ENCODE peak calls at places on chromosome 15, in nine cellular contexts. One of them, this sample, is unnamed.

GRCh38 chr15:62894322-62895085 is 148.0 kb upstream of the TPM1 start:
- DNase-seq in hippocampal formation: no peak
- DNase-seq in fibroblast of pulmonary artery: no peak
- DNase-seq in T-helper 2 cell treated with Interferon-gamma antibody and Interleukin-4, amounts not matched to agents 5 μg/mL and 100 μg/mL, for 36 hours: no peak
- DNase-seq in NCI-H2081: no peak
- DNase-seq in endothelial cell of umbilical vein: no peak
- DNase-seq in A549: peak
- DNase-seq in fibroblast of mammary gland: peak
- DNase-seq in astrocyte of the hippocampus: peak
- DNase-seq in this sample: peak

GRCh38 chr15:56371495-56372147 is 6.4 kb downstream of the TEX9 start:
- DNase-seq in hippocampal formation: no peak
- DNase-seq in fibroblast of pulmonary artery: no peak
- DNase-seq in T-helper 2 cell treated with Interferon-gamma antibody and Interleukin-4, amounts not matched to agents 5 μg/mL and 100 μg/mL, for 36 hours: no peak
- DNase-seq in NCI-H2081: no peak
- DNase-seq in endothelial cell of umbilical vein: no peak
- DNase-seq in A549: no peak
- DNase-seq in fibroblast of mammary gland: no peak
- DNase-seq in astrocyte of the hippocampus: no peak
- DNase-seq in this sample: no peak

GRCh38 chr15:37098468-37099320 is 1.7 kb downstream of the MEIS2 start:
- DNase-seq in hippocampal formation: peak
- DNase-seq in fibroblast of pulmonary artery: no peak
- DNase-seq in T-helper 2 cell treated with Interferon-gamma antibody and Interleukin-4, amounts not matched to agents 5 μg/mL and 100 μg/mL, for 36 hours: no peak
- DNase-seq in NCI-H2081: no peak
- DNase-seq in endothelial cell of umbilical vein: peak
- DNase-seq in A549: peak
- DNase-seq in fibroblast of mammary gland: no peak
- DNase-seq in astrocyte of the hippocampus: peak
- DNase-seq in this sample: peak

GRCh38 chr15:76991741-76992645 is 2.9 kb upstream of the PSTPIP1 start:
- DNase-seq in hippocampal formation: no peak
- DNase-seq in fibroblast of pulmonary artery: no peak
- DNase-seq in T-helper 2 cell treated with Interferon-gamma antibody and Interleukin-4, amounts not matched to agents 5 μg/mL and 100 μg/mL, for 36 hours: no peak
- DNase-seq in NCI-H2081: no peak
- DNase-seq in endothelial cell of umbilical vein: no peak
- DNase-seq in A549: no peak
- DNase-seq in fibroblast of mammary gland: no peak
- DNase-seq in astrocyte of the hippocampus: no peak
- DNase-seq in this sample: no peak

GRCh38 chr15:33153548-33153947 is 41.0 kb downstream of the FMN1 start:
- DNase-seq in hippocampal formation: no peak
- DNase-seq in fibroblast of pulmonary artery: no peak
- DNase-seq in T-helper 2 cell treated with Interferon-gamma antibody and Interleukin-4, amounts not matched to agents 5 μg/mL and 100 μg/mL, for 36 hours: no peak
- DNase-seq in NCI-H2081: no peak
- DNase-seq in endothelial cell of umbilical vein: no peak
- DNase-seq in A549: no peak
- DNase-seq in fibroblast of mammary gland: no peak
- DNase-seq in astrocyte of the hippocampus: no peak
- DNase-seq in this sample: no peak

GRCh38 chr15:68795298-68795848 is 25.3 kb downstream of the ANP32A start:
- DNase-seq in hippocampal formation: peak
- DNase-seq in fibroblast of pulmonary artery: peak
- DNase-seq in T-helper 2 cell treated with Interferon-gamma antibody and Interleukin-4, amounts not matched to agents 5 μg/mL and 100 μg/mL, for 36 hours: peak
- DNase-seq in NCI-H2081: peak
- DNase-seq in endothelial cell of umbilical vein: peak
- DNase-seq in A549: no peak
- DNase-seq in fibroblast of mammary gland: peak
- DNase-seq in astrocyte of the hippocampus: peak
- DNase-seq in this sample: no peak

GRCh38 chr15:83066034-83066760 is 855 bp downstream of the BTBD1 start:
- DNase-seq in hippocampal formation: no peak
- DNase-seq in fibroblast of pulmonary artery: no peak
- DNase-seq in T-helper 2 cell treated with Interferon-gamma antibody and Interleukin-4, amounts not matched to agents 5 μg/mL and 100 μg/mL, for 36 hours: no peak
- DNase-seq in NCI-H2081: no peak
- DNase-seq in endothelial cell of umbilical vein: peak
- DNase-seq in A549: no peak
- DNase-seq in fibroblast of mammary gland: no peak
- DNase-seq in astrocyte of the hippocampus: no peak
- DNase-seq in this sample: no peak

GRCh38 chr15:82132742-82133141 is 86.9 kb upstream of the MEX3B start:
- DNase-seq in hippocampal formation: no peak
- DNase-seq in fibroblast of pulmonary artery: peak
- DNase-seq in T-helper 2 cell treated with Interferon-gamma antibody and Interleukin-4, amounts not matched to agents 5 μg/mL and 100 μg/mL, for 36 hours: no peak
- DNase-seq in NCI-H2081: no peak
- DNase-seq in endothelial cell of umbilical vein: no peak
- DNase-seq in A549: peak
- DNase-seq in fibroblast of mammary gland: peak
- DNase-seq in astrocyte of the hippocampus: peak
- DNase-seq in this sample: peak

GRCh38 chr15:91116379-91117067 is 16.5 kb downstream of the SV2B start:
- DNase-seq in hippocampal formation: no peak
- DNase-seq in fibroblast of pulmonary artery: peak
- DNase-seq in T-helper 2 cell treated with Interferon-gamma antibody and Interleukin-4, amounts not matched to agents 5 μg/mL and 100 μg/mL, for 36 hours: no peak
- DNase-seq in NCI-H2081: peak
- DNase-seq in endothelial cell of umbilical vein: peak
- DNase-seq in A549: no peak
- DNase-seq in fibroblast of mammary gland: no peak
- DNase-seq in astrocyte of the hippocampus: peak
- DNase-seq in this sample: peak

GRCh38 chr15:101267320-101268104 is 9.8 kb downstream of the SELENOS start:
- DNase-seq in hippocampal formation: peak
- DNase-seq in fibroblast of pulmonary artery: peak
- DNase-seq in T-helper 2 cell treated with Interferon-gamma antibody and Interleukin-4, amounts not matched to agents 5 μg/mL and 100 μg/mL, for 36 hours: no peak
- DNase-seq in NCI-H2081: no peak
- DNase-seq in endothelial cell of umbilical vein: no peak
- DNase-seq in A549: no peak
- DNase-seq in fibroblast of mammary gland: peak
- DNase-seq in astrocyte of the hippocampus: peak
- DNase-seq in this sample: peak

GRCh38 chr15:48507416-48508065 is 138.0 kb downstream of the FBN1 start:
- DNase-seq in hippocampal formation: peak
- DNase-seq in fibroblast of pulmonary artery: peak
- DNase-seq in T-helper 2 cell treated with Interferon-gamma antibody and Interleukin-4, amounts not matched to agents 5 μg/mL and 100 μg/mL, for 36 hours: no peak
- DNase-seq in NCI-H2081: peak
- DNase-seq in endothelial cell of umbilical vein: peak
- DNase-seq in A549: peak
- DNase-seq in fibroblast of mammary gland: peak
- DNase-seq in astrocyte of the hippocampus: peak
- DNase-seq in this sample: peak

GRCh38 chr15:73751896-73752816 is 995 bp downstream of the INSYN1 start:
- DNase-seq in hippocampal formation: no peak
- DNase-seq in fibroblast of pulmonary artery: no peak
- DNase-seq in T-helper 2 cell treated with Interferon-gamma antibody and Interleukin-4, amounts not matched to agents 5 μg/mL and 100 μg/mL, for 36 hours: no peak
- DNase-seq in NCI-H2081: no peak
- DNase-seq in endothelial cell of umbilical vein: no peak
- DNase-seq in A549: no peak
- DNase-seq in fibroblast of mammary gland: no peak
- DNase-seq in astrocyte of the hippocampus: peak
- DNase-seq in this sample: no peak

GRCh38 chr15:81475926-81476325 is 101.9 kb upstream of the TMC3 start:
- DNase-seq in hippocampal formation: no peak
- DNase-seq in fibroblast of pulmonary artery: no peak
- DNase-seq in T-helper 2 cell treated with Interferon-gamma antibody and Interleukin-4, amounts not matched to agents 5 μg/mL and 100 μg/mL, for 36 hours: no peak
- DNase-seq in NCI-H2081: no peak
- DNase-seq in endothelial cell of umbilical vein: no peak
- DNase-seq in A549: no peak
- DNase-seq in fibroblast of mammary gland: no peak
- DNase-seq in astrocyte of the hippocampus: no peak
- DNase-seq in this sample: no peak

GRCh38 chr15:90036806-90037509 is 35.8 kb downstream of the ZNF710 start:
- DNase-seq in hippocampal formation: no peak
- DNase-seq in fibroblast of pulmonary artery: no peak
- DNase-seq in T-helper 2 cell treated with Interferon-gamma antibody and Interleukin-4, amounts not matched to agents 5 μg/mL and 100 μg/mL, for 36 hours: no peak
- DNase-seq in NCI-H2081: no peak
- DNase-seq in endothelial cell of umbilical vein: no peak
- DNase-seq in A549: no peak
- DNase-seq in fibroblast of mammary gland: no peak
- DNase-seq in astrocyte of the hippocampus: no peak
- DNase-seq in this sample: no peak

GRCh38 chr15:73632670-73633058 is 525 bp downstream of the NPTN start:
- DNase-seq in hippocampal formation: no peak
- DNase-seq in fibroblast of pulmonary artery: no peak
- DNase-seq in T-helper 2 cell treated with Interferon-gamma antibody and Interleukin-4, amounts not matched to agents 5 μg/mL and 100 μg/mL, for 36 hours: peak
- DNase-seq in NCI-H2081: no peak
- DNase-seq in endothelial cell of umbilical vein: no peak
- DNase-seq in A549: no peak
- DNase-seq in fibroblast of mammary gland: no peak
- DNase-seq in astrocyte of the hippocampus: peak
- DNase-seq in this sample: no peak

GRCh38 chr15:89551502-89551901 is 23.8 kb upstream of the TICRR start:
- DNase-seq in hippocampal formation: no peak
- DNase-seq in fibroblast of pulmonary artery: no peak
- DNase-seq in T-helper 2 cell treated with Interferon-gamma antibody and Interleukin-4, amounts not matched to agents 5 μg/mL and 100 μg/mL, for 36 hours: no peak
- DNase-seq in NCI-H2081: no peak
- DNase-seq in endothelial cell of umbilical vein: peak
- DNase-seq in A549: no peak
- DNase-seq in fibroblast of mammary gland: no peak
- DNase-seq in astrocyte of the hippocampus: peak
- DNase-seq in this sample: no peak